ENCODE peak calls at places on chromosomes 4 and X, in four cellular contexts. O is tibial artery; B is uterus; J is CD8-positive, alpha-beta memory T cell. F is an unnamed sample.

GRCh38 chr4:2168469-2169319 is 73.2 kb downstream of the HAUS3 start:
- DNase-seq in O (no peak), B (no peak), J (no peak), F (no peak)

GRCh38 chr4:17038510-17039176 is 140.2 kb upstream of the LDB2 start:
- DNase-seq in O (no peak), B (no peak), J (no peak), F (no peak)

GRCh38 chr4:183140911-183141320 is 41.9 kb downstream of the WWC2 start:
- DNase-seq in O (no peak), B (no peak), J (no peak), F (no peak)

GRCh38 chrX:103356897-103357296 is 591 bp downstream of the TCEAL9 start:
- DNase-seq in O (no peak), B (peak), J (no peak), F (no peak)

GRCh38 chr4:67091668-67092067 is 453.6 kb downstream of the CENPC start:
- DNase-seq in O (no peak), B (no peak), J (no peak), F (no peak)

GRCh38 chrX:21940356-21940829 is at the start of gene SMS:
- DNase-seq in O (peak), B (peak), J (peak), F (peak)

GRCh38 chr4:68077737-68078136 is 51.9 kb downstream of the TMPRSS11F start:
- DNase-seq in O (no peak), B (no peak), J (no peak), F (no peak)

GRCh38 chr4:138090145-138090917 is 151.8 kb downstream of the SLC7A11 start:
- DNase-seq in O (no peak), B (peak), J (no peak), F (no peak)

DNA sequence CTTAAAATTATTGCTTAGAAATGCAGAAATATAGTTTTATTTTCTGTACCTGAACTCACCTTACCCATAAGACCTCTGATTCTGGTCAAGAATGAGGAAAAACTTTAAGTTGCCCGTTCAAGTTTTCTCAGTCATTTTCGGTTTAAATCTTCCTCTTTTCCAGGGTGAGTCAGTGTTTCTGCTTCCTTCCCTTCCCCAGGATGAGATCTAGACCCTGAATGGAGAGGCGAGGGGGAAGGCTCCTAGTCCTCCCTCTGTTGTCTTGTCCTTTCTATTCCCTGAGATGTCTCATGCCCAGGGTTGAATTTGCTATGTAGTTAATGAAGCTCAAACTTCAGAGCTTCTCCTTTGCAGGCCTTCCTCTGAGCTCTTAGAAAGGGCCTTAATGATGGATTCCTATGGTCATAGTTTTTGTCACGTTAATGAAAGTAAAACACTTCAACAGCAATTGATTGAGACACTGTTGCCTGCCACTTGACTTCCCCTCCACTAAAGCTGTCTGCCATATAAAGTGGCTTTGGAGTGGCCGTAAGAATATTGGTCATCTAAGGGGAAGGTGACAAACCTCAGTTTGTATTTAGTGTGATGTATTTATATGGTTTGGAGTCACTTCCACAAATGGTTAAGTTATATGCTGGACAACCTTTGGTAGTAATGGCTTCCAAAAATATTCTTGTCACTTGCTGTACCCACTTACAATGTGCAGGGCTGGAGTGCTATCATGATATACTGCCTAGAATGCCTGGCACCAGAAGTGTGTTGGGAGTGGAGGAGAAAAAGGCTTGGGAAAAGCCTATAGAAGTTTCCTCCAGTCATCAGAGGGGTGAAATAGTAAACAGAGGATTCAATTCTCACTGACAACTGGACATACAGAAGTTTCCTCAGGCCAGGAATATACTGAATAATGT is 24.3 kb upstream of the GPRIN3 start:
- DNase-seq in O (no peak), B (no peak), J (no peak), F (no peak)
- H3K27ac ChIP-seq in O (no peak), B (no peak), J (no peak), F (no peak)

GRCh38 chr4:152098365-152099060 is 337.7 kb upstream of the GATB start:
- DNase-seq in O (no peak), B (no peak), J (no peak), F (no peak)

GRCh38 chr4:152099061-152099425 is 338.2 kb upstream of the GATB start:
- DNase-seq in O (no peak), B (no peak), J (no peak), F (no peak)

GRCh38 chr4:152100378-152101201 is 339.8 kb upstream of the GATB start:
- DNase-seq in O (no peak), B (no peak), J (peak), F (no peak)

GRCh38 chr4:152101546-152102183 is 340.9 kb upstream of the GATB start:
- DNase-seq in O (no peak), B (no peak), J (no peak), F (no peak)

DNA sequence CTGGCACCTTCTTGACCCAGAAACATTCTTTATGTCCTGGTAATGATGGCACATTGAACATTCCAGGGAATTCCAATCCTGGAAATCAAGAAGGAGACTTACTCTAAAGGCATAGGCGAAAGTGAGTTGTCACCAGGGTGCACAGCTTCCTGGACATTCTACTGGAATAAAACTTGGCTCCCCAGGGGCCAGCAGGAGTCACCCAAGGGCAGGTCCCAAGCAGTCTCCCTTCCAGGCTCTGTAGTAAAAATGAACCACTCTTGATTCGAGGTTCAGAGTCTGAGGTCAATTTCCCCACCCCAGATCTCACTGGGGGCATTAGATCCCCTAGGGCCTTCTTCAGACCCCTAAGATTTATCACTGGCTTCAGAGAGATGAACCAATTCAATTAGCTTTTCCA is 338.7 kb upstream of the GATB start:
- DNase-seq in O (no peak), B (no peak), J (no peak), F (no peak)
- H3K27ac ChIP-seq in O (no peak), B (no peak), J (peak), F (no peak)

DNA sequence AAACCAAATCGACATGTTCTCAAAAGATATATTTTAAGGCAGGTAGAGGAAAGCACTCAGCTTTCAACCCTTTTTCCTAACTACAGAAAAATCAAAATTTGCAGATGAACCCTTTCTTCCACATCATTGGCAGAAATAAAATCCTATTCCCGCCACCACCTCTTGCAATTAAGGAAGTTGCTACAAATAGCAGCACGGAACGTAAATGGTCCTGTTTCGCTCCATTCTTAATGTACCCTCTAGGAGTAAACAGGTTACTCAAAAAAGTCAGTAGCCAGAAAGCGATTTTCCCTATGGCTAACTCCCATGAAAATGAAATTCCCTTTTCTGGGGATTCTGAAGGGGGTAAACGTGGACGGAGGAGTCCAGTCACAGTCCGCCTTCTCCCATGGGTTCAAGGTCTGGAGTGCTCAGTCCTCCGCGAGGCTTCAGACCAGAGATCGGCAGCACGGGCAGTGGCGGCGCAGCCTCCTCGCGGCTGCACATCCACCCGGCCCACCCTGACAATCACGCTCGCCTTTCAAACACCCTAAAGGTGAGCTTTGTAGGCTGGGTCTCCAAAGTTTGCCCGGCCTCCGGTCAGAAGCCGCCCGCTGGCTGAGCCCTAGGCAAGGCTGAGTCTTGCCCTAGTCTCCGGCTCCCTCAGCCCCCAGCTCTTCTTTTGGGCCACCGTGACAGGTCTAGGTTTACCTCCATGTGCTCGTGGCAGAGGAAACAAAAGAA is 1.8 kb downstream of the ATP11C start:
- DNase-seq in O (no peak), B (no peak), J (peak), F (no peak)
- H3K27ac ChIP-seq in O (peak), B (peak), J (peak), F (no peak)

GRCh38 chrX:40155617-40156471 is 58.1 kb upstream of the BCOR start:
- DNase-seq in O (no peak), B (peak), J (no peak), F (no peak)
- H3K27ac ChIP-seq in O (peak), B (peak), J (no peak), F (no peak)

DNA sequence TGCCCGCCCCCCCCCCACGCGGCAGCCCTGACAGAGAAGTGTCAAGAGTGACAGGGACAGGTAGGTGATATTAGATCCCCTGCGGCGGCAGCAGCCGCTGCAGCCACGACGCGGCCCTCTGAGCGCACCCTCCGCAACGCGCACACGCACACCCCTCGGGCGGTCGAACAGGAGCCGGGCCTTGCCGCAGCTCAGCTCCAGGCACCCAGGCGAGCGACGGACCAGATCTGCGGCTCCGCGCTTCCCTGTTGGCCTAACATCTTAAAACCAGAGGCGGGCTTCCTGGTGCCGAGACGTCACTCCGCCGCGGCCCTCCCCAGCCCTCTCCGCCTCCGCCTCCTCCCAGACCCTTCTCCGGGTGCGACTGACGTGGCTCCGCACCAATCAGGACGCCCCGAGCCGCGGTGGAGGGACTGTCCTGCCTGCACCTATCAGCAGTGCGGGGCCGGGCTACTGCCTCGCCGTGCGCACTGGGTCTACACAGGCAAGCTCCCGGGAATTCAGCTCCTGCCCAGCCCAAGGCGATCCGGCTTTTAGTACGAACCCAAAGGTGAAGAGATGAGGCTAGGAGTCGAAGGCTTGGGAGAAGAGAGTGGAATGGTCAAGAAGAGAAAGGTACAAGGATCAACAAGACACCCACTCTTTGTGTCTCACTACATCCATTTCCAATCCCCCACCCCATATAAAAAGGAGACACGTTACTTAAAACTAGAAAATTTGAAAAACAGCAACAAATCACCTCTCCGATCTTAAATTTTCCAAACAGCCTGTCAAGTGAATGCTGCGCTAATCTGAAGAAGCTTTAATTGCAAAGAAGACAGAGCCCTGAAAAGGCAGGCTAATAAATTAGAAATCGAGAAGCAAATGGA is at the start of gene PITX2:
- DNase-seq in O (no peak), B (peak), J (no peak), F (no peak)
- H3K27ac ChIP-seq in O (no peak), B (no peak), J (no peak), F (no peak)

GRCh38 chrX:154819771-154820341 is 14.6 kb upstream of the MPP1 start:
- DNase-seq in O (no peak), B (no peak), J (no peak), F (no peak)
- H3K27ac ChIP-seq in O (no peak), B (no peak), J (peak), F (no peak)

DNA sequence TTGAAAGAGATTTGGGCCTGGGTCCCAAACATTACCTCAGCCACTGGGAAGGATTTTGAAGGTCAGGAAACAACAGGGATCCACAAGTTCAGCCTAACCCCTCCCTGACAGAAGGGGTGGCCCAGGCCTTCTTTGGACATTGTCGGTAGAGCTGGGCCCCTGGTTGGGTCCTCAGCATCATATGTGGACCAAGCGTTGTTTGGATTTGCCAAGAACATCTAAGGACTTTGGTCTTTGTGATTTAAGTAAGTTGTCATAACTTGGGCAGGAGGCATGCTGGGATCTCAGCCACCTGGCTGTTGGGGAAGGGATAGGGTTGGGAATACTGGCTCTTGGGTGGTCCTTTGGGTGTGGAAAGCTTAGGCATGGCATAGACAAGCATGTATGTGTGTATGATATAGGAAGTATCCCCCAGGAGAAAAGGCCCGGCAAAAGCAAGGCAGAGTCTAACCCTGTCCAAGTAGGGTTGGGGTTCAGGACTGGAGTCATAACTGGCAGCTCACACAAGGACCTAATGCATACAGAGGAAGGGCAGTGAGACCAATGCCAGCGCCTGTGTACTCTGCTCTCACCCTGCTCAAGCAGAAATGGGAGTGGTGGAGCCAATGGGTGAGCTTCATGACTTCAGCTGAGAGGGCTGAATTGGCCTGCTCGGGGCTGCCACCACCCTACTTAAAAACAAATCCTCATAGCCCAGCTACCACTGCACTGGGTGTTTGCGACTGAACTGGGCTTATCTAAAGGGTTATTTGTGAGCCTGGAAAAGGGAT is 102.8 kb downstream of the RTL5 start:
- DNase-seq in O (no peak), B (no peak), J (no peak), F (no peak)
- H3K27ac ChIP-seq in O (peak), B (peak), J (no peak), F (no peak)

GRCh38 chrX:71558920-71559319 is 19.3 kb upstream of the GCNA start:
- DNase-seq in O (no peak), B (no peak), J (no peak), F (no peak)
- H3K27ac ChIP-seq in O (no peak), B (no peak), J (no peak), F (no peak)

GRCh38 chr4:89215736-89216135 is 91.9 kb downstream of the GPRIN3 start:
- DNase-seq in O (no peak), B (no peak), J (no peak), F (no peak)

GRCh38 chr4:89212666-89213381 is 94.8 kb downstream of the GPRIN3 start:
- DNase-seq in O (no peak), B (no peak), J (no peak), F (no peak)

GRCh38 chr4:89216422-89216821 is 91.2 kb downstream of the GPRIN3 start:
- DNase-seq in O (no peak), B (no peak), J (no peak), F (no peak)

GRCh38 chr4:89214308-89214707 is 93.3 kb downstream of the GPRIN3 start:
- DNase-seq in O (no peak), B (no peak), J (no peak), F (no peak)

DNA sequence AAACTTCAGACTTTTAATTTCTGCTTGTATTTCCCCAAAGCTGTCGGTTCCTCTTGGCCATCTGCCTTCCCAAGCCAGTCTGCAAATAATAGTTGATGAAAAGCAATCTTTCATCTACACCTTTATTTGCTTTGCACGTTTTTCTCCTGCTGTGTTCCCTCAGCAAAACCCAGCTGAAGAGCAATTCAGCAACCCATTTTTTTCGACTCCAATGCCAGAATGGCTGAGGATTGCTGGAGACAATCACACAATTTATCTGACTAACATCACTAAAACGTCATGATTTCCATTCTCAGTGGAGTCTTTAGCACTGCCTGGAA is 94.3 kb downstream of the GPRIN3 start:
- DNase-seq in O (no peak), B (no peak), J (no peak), F (no peak)
- H3K27ac ChIP-seq in O (no peak), B (no peak), J (no peak), F (no peak)